ENCODE peak calls at places on chromosomes 4 and X, in six cellular contexts. Z is esophagus squamous epithelium, Y is Caco-2, W is brain microvascular endothelial cell, V is PC-3, L is uterus. D is an unnamed sample.
A peak's percentile ranks its signal among the peaks of the same experiment; 100 is the strongest.

GRCh38 chrX:71251456-71251973 is 2.4 kb downstream of the ZMYM3 start:
- DNase-seq in Z (no peak), Y (no peak), W (no peak), V (no peak), L (no peak), D (no peak)

GRCh38 chr4:128362760-128363159 is 75.1 kb upstream of the PGRMC2 start:
- DNase-seq in Z (no peak), Y (no peak), W (no peak), V (no peak), L (no peak), D (no peak)

GRCh38 chrX:20029728-20030127 is 38.9 kb upstream of the BCLAF3 start:
- DNase-seq in Z (no peak), Y (peak; percentile 78), W (no peak), V (peak; percentile 88), L (no peak), D (no peak)

GRCh38 chr4:157115613-157116340 is 39.8 kb downstream of the GLRB start:
- DNase-seq in Z (no peak), Y (no peak), W (no peak), V (peak; percentile 60), L (no peak), D (no peak)

GRCh38 chr4:150072906-150073714 is 5.1 kb upstream of the DCLK2 start:
- DNase-seq in Z (no peak), Y (no peak), W (peak; percentile 78), V (no peak), L (no peak), D (no peak)

GRCh38 chr4:86757468-86757867 is 91.7 kb downstream of the SLC10A6 start:
- DNase-seq in Z (no peak), Y (no peak), W (no peak), V (no peak), L (no peak), D (no peak)

GRCh38 chrX:20067709-20068315 is 48.9 kb downstream of the MAP7D2 start:
- DNase-seq in Z (peak; percentile 0), Y (peak; percentile 30), W (peak; percentile 75), V (peak; percentile 74), L (peak; percentile 88), D (peak; percentile 81)

GRCh38 chr4:168796362-168797106 is 213.5 kb downstream of the CBR4 start:
- DNase-seq in Z (no peak), Y (peak; percentile 55), W (peak; percentile 96), V (peak; percentile 88), L (no peak), D (no peak)

GRCh38 chrX:102604327-102604726 is 5.0 kb downstream of the ARMCX5 start:
- DNase-seq in Z (no peak), Y (no peak), W (no peak), V (no peak), L (no peak), D (no peak)

DNA sequence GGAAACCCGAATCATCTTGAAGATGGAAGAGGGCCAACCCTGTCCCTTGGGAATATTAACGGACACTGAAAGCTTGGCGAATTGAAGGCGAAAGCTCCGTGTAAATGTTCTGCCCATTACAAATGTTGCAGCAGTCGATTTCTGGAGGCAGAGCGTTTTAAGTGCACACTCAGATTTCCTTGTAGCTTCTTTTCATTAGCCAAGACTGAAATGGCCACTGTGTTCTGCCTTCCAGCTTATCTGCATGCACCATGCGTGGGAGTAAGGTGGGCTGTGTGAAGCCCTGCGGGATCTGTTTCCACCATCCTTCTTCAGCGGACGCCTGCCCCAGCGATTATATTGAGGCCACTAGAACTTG is 1.3 kb downstream of the SMIM20 start:
- DNase-seq in Z (no peak), Y (no peak), W (peak; percentile 18), V (no peak), L (peak; percentile 28), D (no peak)
- H3K4me3 ChIP-seq in Z (no peak overlapping the region), Y (no peak overlapping the region), W (no peak overlapping the region), V (no peak overlapping the region), L (no peak overlapping the region), D (no peak overlapping the region)

GRCh38 chrX:25084446-25084845 is 68.7 kb upstream of the ARX start:
- DNase-seq in Z (no peak), Y (no peak), W (no peak), V (no peak), L (no peak), D (no peak)
- TF ChIP-seq CTCF in Z (no peak), Y (no peak), W (no peak), V (no peak), L (no peak), D (no peak)

DNA sequence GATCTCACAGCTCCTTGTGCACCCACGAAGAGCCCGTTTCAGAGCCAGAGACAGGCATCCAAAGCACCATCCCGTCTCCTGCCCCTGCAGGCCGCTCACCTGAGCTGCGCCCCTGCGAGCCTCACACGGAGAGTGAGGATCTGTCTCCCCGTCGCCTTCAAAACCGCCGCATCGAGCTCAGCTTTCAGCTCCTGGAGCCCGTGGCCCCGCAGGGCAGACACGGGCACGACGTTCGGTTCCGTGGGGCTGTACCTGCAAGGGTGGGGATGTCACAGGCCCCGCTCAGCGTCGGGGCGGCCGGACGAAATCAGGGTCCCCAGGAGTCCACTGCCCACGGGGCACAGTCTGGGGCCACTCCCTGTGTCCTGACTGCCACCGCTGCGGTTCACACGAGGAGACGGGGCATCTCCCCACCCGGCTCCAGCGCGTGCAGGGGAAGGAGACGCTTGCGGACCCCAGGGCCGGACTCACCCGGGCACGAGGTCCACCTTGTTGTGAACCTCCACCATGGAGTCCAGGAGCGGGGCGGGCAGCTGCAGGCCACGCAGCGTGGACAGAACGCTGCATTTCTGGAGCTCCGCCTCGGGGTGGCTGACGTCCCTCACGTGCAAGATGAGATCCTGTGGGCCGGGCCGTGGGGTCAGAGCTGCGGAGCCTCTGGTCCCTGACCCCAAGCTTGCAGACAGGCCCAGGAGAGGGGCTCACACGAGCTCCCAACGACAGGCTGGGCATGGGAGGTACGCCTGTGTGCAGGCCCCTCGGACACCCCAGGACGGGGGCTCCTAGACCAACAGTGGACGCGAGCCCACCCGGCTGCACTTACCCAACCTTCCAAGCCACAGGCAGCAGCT is 11.1 kb downstream of the GTPBP6 start:
- DNase-seq in Z (no peak), Y (no peak), W (no peak), V (no peak), L (no peak), D (no peak)
- H3K36me3 ChIP-seq in Z (peaks cover 33% of the 10 kb centered on the region), Y (peaks cover 7% of the 10 kb centered on the region), W (peaks cover 41% of the 10 kb centered on the region), V (peaks cover 10% of the 10 kb centered on the region), L (no peaks in the 10 kb centered on the region), D (peaks cover 12% of the 10 kb centered on the region)

GRCh38 chr4:165077034-165077578 is 23.4 kb downstream of the TRIM75 start:
- DNase-seq in Z (no peak), Y (no peak), W (no peak), V (no peak), L (no peak), D (no peak)

GRCh38 chr4:165079476-165079875 is 25.8 kb downstream of the TRIM75 start:
- DNase-seq in Z (no peak), Y (no peak), W (peak; percentile 15), V (peak; percentile 31), L (no peak), D (no peak)
- H3K4me3 ChIP-seq in Z (no peak overlapping the region), Y (no peak overlapping the region), W (no peak overlapping the region), V (no peak overlapping the region), L (no peak overlapping the region), D (no peak overlapping the region)

DNA sequence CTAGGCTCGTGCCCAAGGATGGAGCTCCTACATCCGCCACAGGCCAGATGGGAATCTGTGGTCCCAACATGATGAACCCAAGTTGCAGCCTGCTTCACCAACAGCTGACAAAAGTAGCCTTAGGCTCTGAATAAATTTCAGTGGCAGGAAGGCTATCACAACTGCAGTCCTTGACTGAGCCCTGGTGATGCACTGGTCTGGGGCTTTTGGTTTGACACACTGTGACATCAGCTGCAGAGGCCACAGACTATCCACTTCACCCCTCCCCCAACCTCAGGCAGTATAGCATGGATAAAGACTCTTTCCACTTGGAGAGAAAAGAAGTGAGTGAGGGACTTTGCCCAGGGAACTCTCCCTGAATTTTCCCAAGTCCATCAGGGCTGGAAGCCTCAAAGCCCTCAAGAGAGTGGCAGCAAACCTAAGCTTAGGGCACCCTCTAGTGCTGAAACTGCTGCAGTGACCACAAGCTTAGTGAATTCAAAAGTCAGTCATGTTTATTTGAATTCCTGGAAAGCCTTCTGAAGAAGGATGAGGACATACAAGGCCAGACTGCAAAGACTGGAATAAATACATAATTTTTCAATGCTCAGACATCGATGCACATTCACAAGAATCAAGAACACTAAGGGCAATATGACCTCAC is 135.0 kb upstream of the TENT5D start:
- DNase-seq in Z (no peak), Y (peak; percentile 31), W (no peak), V (peak; percentile 71), L (no peak), D (no peak)
- TF ChIP-seq CTCF in Z (no peak), Y (peak; percentile 16), W (peak; percentile 23), V (peak; percentile 88), L (no peak), D (no peak)

GRCh38 chrX:106959897-106960296 is 39.7 kb downstream of the CLDN2 start:
- DNase-seq in Z (no peak), Y (peak; percentile 38), W (peak; percentile 31), V (peak; percentile 64), L (no peak), D (no peak)
- H3K36me3 ChIP-seq in Z (no peaks in the 10 kb centered on the region), Y (no peaks in the 10 kb centered on the region), W (peaks cover 2% of the 10 kb centered on the region), V (peaks cover 11% of the 10 kb centered on the region), L (no peaks in the 10 kb centered on the region), D (no peaks in the 10 kb centered on the region)

DNA sequence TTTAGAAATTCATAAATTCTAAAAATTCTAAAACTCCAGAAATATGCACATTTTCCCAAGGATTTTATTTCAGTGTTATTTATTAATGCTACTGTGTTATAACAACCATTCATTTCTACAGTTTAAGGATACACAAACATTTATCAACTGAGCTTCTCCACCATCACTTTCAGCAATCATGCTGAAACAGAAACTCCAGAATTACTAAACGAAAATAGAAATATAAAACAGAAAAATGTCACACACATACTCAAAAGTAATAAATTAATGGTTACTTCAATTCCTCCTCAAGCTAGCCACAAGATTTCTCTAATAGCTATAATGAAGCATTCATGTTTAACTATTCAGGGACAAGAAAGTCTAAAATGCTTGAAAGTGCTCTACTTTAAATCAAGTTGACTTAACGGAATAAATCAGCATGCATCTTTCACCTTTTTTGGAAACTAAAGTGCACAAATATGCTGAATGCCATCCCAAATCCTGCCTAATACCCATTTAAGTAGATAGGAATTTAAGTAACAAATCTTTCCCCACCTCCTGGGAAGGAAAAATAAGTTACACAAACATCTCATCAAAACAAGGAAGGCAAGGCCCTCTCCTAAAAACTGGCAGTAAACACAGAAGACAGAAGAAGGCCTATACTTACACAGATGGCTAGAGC is 563 bp downstream of the FAM13A start:
- DNase-seq in Z (no peak), Y (no peak), W (no peak), V (no peak), L (no peak), D (no peak)
- H3K4me3 ChIP-seq in Z (peak overlapping the region; percentile 18), Y (peak overlapping the region; percentile 36), W (peak overlapping the region; percentile 54), V (peak overlapping the region; percentile 80), L (peak overlapping the region; percentile 44), D (peak overlapping the region; percentile 53)

GRCh38 chr4:73864365-73864764 is 4.8 kb upstream of the CXCL1 start:
- DNase-seq in Z (no peak), Y (peak; percentile 32), W (no peak), V (peak; percentile 73), L (no peak), D (no peak)
- TF ChIP-seq CTCF in Z (no peak), Y (peak; percentile 52), W (peak; percentile 75), V (peak; percentile 93), L (no peak), D (no peak)